ENCODE peak calls at places on chromosome 18, in four cellular contexts. I is HepG2, E is tibial nerve, B is upper lobe of left lung. K is an unnamed sample.

GRCh38 chr18:79485788-79486355 is 90.1 kb downstream of the NFATC1 start:
- DNase-seq in I (no peak), E (no peak), B (no peak), K (no peak)

GRCh38 chr18:28003451-28003850 is 173.5 kb downstream of the CDH2 start:
- DNase-seq in I (no peak), E (no peak), B (no peak), K (no peak)

GRCh38 chr18:2173464-2173863 is 397.8 kb downstream of the METTL4 start:
- DNase-seq in I (no peak), E (no peak), B (no peak), K (no peak)

GRCh38 chr18:27461957-27462356 is 276.8 kb upstream of the CHST9 start:
- DNase-seq in I (no peak), E (no peak), B (no peak), K (no peak)

GRCh38 chr18:8536226-8536625 is 73.0 kb upstream of the RAB12 start:
- DNase-seq in I (no peak), E (no peak), B (no peak), K (peak)

GRCh38 chr18:36366994-36367839 is 69.7 kb downstream of the FHOD3 start:
- DNase-seq in I (no peak), E (no peak), B (no peak), K (no peak)

GRCh38 chr18:39244242-39244641 is 1678.6 kb upstream of the CELF4 start:
- DNase-seq in I (no peak), E (no peak), B (no peak), K (no peak)

GRCh38 chr18:13369756-13370510 is 151.4 kb downstream of the LDLRAD4 start:
- DNase-seq in I (no peak), E (no peak), B (peak), K (peak)

GRCh38 chr18:22106536-22107292 is 62.7 kb upstream of the GATA6 start:
- DNase-seq in I (peak), E (no peak), B (no peak), K (no peak)

GRCh38 chr18:56257215-56257614 is 381.2 kb downstream of the TXNL1 start:
- DNase-seq in I (no peak), E (no peak), B (no peak), K (no peak)

GRCh38 chr18:28766027-28766426 is 589.1 kb upstream of the CDH2 start:
- DNase-seq in I (no peak), E (no peak), B (no peak), K (no peak)

GRCh38 chr18:36321636-36322407 is 24.3 kb downstream of the FHOD3 start:
- DNase-seq in I (no peak), E (no peak), B (no peak), K (no peak)

GRCh38 chr18:67519582-67519981 is 3.1 kb upstream of the DSEL start:
- DNase-seq in I (no peak), E (peak), B (no peak), K (no peak)

GRCh38 chr18:61820842-61821241 is 72.0 kb downstream of the RNF152 start:
- DNase-seq in I (no peak), E (no peak), B (no peak), K (no peak)

GRCh38 chr18:64991102-64991501 is 759.7 kb upstream of the CDH7 start:
- DNase-seq in I (no peak), E (no peak), B (no peak), K (no peak)

GRCh38 chr18:50373531-50373930 is 1.3 kb upstream of the SKA1 start:
- DNase-seq in I (no peak), E (no peak), B (no peak), K (no peak)

GRCh38 chr18:36031903-36032302 is 35.5 kb downstream of the RPRD1A start:
- DNase-seq in I (no peak), E (no peak), B (no peak), K (no peak)

GRCh38 chr18:9782073-9782857 is 74.2 kb downstream of the RAB31 start:
- DNase-seq in I (no peak), E (no peak), B (peak), K (peak)

GRCh38 chr18:44939037-44939665 is 258.5 kb downstream of the SETBP1 start:
- DNase-seq in I (no peak), E (no peak), B (no peak), K (peak)

GRCh38 chr18:7367336-7367735 is 136.4 kb downstream of the LRRC30 start:
- DNase-seq in I (no peak), E (no peak), B (no peak), K (peak)

GRCh38 chr18:74512321-74513053 is 16.3 kb downstream of the CNDP2 start:
- DNase-seq in I (no peak), E (no peak), B (no peak), K (no peak)

GRCh38 chr18:55510809-55511208 is 77.2 kb downstream of the TCF4 start:
- DNase-seq in I (no peak), E (peak), B (no peak), K (no peak)

GRCh38 chr18:57122906-57123510 is 23.9 kb upstream of the BOD1L2 start:
- DNase-seq in I (no peak), E (no peak), B (no peak), K (no peak)

DNA sequence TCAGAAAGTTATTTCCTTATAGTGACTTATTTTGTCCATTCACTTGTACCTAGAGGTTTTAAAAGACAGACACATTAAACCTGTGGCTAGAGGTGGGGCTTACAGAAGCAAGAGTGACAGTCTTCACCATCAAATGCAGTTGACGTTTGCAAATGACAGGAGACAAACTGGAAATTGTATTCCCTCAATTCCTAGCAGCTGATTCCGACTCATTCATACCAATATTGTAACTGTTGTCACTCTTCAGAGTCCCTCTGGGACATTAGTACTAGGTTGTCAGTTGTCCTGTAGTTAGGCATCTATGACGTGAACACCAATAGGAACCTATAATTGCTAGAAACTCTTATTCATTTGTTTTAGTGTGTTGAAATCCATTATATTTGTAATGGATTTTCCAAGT is 794.7 kb downstream of the DCC start:
- DNase-seq in I (no peak), E (no peak), B (no peak), K (no peak)
- TF ChIP-seq EP300 in I (no peak), E (no peak), B (no peak), K (no peak)

GRCh38 chr18:59358611-59359575 is at the start of gene LMAN1:
- DNase-seq in I (peak), E (peak), B (peak), K (peak)
- TF ChIP-seq EP300 in I (peak), E (no peak), B (no peak), K (no peak)

GRCh38 chr18:48943333-48943732 is 7.4 kb downstream of the SMAD7 start:
- DNase-seq in I (no peak), E (no peak), B (no peak), K (no peak)

GRCh38 chr18:48942086-48942485 is 8.7 kb downstream of the SMAD7 start:
- DNase-seq in I (no peak), E (no peak), B (no peak), K (no peak)

GRCh38 chr18:48940854-48941531 is 9.8 kb downstream of the SMAD7 start:
- DNase-seq in I (no peak), E (no peak), B (no peak), K (no peak)

GRCh38 chr18:48942554-48943261 is 8.1 kb downstream of the SMAD7 start:
- DNase-seq in I (peak), E (no peak), B (no peak), K (peak)

DNA sequence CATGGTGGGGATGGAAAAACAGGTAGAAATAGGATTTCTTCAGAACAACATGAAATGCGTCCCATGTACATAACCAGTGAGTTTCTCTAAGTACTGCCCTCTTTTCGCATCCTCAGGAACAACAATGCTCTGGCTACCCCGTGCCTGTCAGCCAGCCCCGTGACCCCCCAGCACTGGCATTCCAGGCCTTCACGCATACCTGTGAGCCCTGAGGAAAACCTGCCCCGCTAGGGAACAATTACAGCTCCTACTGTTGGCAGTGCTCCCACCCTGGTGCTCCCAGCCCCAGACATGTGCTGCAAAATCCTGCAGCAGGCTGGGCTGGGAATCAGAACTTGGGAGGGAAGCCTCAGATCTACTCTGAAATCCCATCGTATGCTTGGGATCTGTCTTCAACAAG is 9.1 kb downstream of the SMAD7 start:
- DNase-seq in I (no peak), E (no peak), B (no peak), K (no peak)
- TF ChIP-seq EP300 in I (no peak), E (no peak), B (no peak), K (no peak)

GRCh38 chr18:24072743-24073142 is 58.2 kb downstream of the TTC39C start:
- DNase-seq in I (no peak), E (no peak), B (no peak), K (no peak)
- TF ChIP-seq EP300 in I (no peak), E (no peak), B (no peak), K (no peak)

GRCh38 chr18:52888014-52888413 is 548.0 kb downstream of the DCC start:
- DNase-seq in I (no peak), E (no peak), B (no peak), K (no peak)
- TF ChIP-seq EP300 in I (no peak), E (no peak), B (no peak), K (no peak)

DNA sequence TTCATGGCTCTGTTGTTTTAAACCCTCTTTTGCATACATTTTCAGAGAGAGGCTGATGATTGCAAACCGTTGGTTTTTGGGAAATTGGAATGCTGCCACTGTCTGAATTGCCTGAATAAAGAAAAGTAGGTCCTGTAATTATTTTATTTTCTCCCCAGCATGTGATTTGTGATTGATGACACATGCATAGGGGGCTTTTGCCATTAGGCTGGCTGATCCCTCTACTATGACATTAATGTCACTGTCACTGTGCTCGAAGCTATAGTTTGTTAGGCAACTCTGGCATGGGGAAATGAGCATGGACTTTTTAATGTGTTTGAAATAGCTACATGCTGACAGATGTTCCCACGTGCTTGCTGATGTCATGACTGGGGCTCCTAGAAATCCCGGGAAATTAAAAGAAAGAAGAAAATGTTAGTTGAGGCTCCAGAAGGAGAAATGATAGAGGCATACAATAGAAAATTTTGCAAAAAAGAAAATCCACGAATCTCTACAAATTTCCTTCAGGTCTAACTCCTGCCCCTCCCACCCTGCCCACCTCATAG is 99.1 kb downstream of the HRH4 start:
- DNase-seq in I (no peak), E (no peak), B (no peak), K (no peak)
- TF ChIP-seq EP300 in I (no peak), E (no peak), B (no peak), K (no peak)

K was measured in A549.